ENCODE peak calls at places on chromosomes 5 and 9, in six cellular contexts. J is heart right ventricle, X is coronary artery, V is upper lobe of left lung, R is heart left ventricle, B is body of pancreas. P is an unnamed sample.

GRCh38 chr9:13145340-13145739 is 134.2 kb downstream of the MPDZ start:
- DNase-seq in V (no peak), J (no peak), R (no peak), B (no peak), X (no peak), P (no peak)

GRCh38 chr5:122906768-122907167 is 61.4 kb downstream of the SNX24 start:
- DNase-seq in X (no peak), J (no peak), R (no peak), V (no peak), B (no peak), P (no peak)

GRCh38 chr9:132030626-132031325 is 48.9 kb downstream of the MED27 start:
- DNase-seq in B (no peak), X (no peak), V (no peak), R (no peak), J (no peak), P (no peak)

GRCh38 chr5:107894361-107894760 is 223.6 kb upstream of the EFNA5 start:
- DNase-seq in J (no peak), V (no peak), R (no peak), B (no peak), X (no peak), P (no peak)

GRCh38 chr5:180139731-180140626 is 68.4 kb upstream of the RNF130 start:
- DNase-seq in X (peak), V (no peak), R (no peak), B (no peak), J (no peak), P (no peak)

GRCh38 chr9:6215562-6215961 is at the start of gene IL33:
- DNase-seq in B (no peak), R (no peak), J (peak), V (no peak), X (no peak), P (no peak)

GRCh38 chr9:75962186-75963036 is 71.9 kb downstream of the PCSK5 start:
- DNase-seq in V (peak), R (peak), B (peak), J (peak), X (no peak), P (no peak)

GRCh38 chr5:63768221-63768620 is 194.0 kb downstream of the HTR1A start:
- DNase-seq in X (no peak), B (no peak), J (no peak), R (no peak), V (no peak), P (no peak)

GRCh38 chr5:31733365-31733764 is 94.4 kb downstream of the PDZD2 start:
- DNase-seq in J (peak), V (no peak), R (peak), B (no peak), X (no peak), P (no peak)

GRCh38 chr5:31730139-31730538 is 91.2 kb downstream of the PDZD2 start:
- DNase-seq in V (no peak), X (no peak), B (no peak), R (no peak), J (no peak), P (no peak)

GRCh38 chr5:31731016-31731415 is 92.1 kb downstream of the PDZD2 start:
- DNase-seq in J (no peak), B (no peak), R (no peak), V (no peak), X (no peak), P (no peak)

GRCh38 chr5:31728039-31728438 is 89.1 kb downstream of the PDZD2 start:
- DNase-seq in V (no peak), R (no peak), B (no peak), X (no peak), J (no peak), P (no peak)

DNA sequence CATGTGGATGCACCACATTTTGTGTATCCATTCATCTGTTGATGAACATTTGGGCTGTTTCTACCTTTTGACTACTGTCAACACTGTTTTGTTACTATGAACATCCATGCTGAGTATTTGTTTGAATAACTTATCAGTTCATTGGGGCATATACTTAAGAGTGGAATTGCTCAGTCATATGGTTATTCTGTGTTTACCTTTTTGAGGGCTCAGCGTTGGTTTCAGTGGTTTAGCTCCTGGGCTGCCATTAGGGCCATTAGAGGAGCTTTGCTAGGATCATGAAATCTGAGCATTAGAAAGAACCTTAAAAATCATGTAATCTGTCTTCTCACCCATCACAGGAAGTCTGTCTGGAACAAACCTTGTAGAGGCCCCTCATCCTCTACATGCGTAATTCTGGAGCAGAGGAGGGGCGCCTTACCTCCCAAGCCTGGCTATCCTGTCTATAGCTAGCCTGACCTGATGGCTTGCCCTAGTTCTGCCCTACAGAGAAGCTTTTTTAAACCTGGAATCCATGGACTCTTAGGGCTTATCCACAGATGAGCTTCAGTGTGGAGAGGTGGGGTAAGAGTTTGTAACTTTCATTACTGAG is 92.9 kb downstream of the PDZD2 start:
- DNase-seq in B (no peak), R (no peak), V (no peak), X (no peak), J (no peak), P (no peak)
- H3K27ac ChIP-seq in B (no peak), R (no peak), V (no peak), X (no peak), J (peak), P (no peak)

GRCh38 chr5:169196059-169196458 is 104.9 kb downstream of the SLIT3 start:
- DNase-seq in X (no peak), J (no peak), B (no peak), V (no peak), R (no peak), P (no peak)
- TF ChIP-seq CTCF in X (no peak), J (no peak), B (no peak), V (no peak), R (no peak), P (no peak)

GRCh38 chr9:112581469-112582176 is 95.0 kb downstream of the KIAA1958 start:
- DNase-seq in V (no peak), X (no peak), B (no peak), R (no peak), J (no peak), P (no peak)
- H3K27ac ChIP-seq in V (no peak), X (no peak), B (no peak), R (no peak), J (no peak), P (no peak)

DNA sequence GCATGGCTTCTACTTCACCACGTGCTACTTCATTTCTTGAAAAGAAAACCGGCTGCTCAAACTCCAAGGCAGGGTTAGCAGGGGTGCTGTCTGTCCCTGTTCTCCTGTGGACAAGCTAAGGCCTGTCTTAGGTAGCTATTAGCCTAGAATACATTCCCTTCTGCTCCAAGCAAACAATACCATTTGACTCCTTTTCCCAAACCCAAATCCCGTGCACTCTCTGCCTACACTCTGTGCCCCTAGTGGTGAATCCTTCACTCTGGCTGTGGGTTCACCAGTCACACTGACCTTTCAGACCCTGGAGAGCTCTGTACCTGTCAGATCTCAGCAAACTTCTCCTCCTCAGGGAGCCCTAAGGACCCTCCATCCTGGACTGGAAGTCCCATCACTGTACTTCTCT is 211.6 kb downstream of the SLIT3 start:
- DNase-seq in V (no peak), X (no peak), B (no peak), J (no peak), R (no peak), P (peak)
- TF ChIP-seq CTCF in V (no peak), X (no peak), B (no peak), J (no peak), R (no peak), P (no peak)